ENCODE peak calls at places on chromosomes 3 and 15, in seven cellular contexts. J is Calu3, W is PC-3, U is neuronal stem cell, S is SW 1271, A is NCI-H1694 treated with DMSO at 0.1 percent for 48 hours, P is amygdala. N is an unnamed sample.

GRCh38 chr15:84826369-84826823 is 9.2 kb downstream of the ALPK3 start:
- DNase-seq in J (peak; percentile 73), W (peak; percentile 67), U (no peak), S (no peak), A (no peak), P (no peak), N (no peak)

GRCh38 chr3:46905191-46905560 is 27.7 kb downstream of the PTH1R start:
- DNase-seq in J (no peak), W (no peak), U (no peak), S (no peak), A (no peak), P (no peak), N (no peak)

GRCh38 chr15:40344631-40345120 is 3.9 kb upstream of the CCDC9B start:
- DNase-seq in J (peak; percentile 58), W (peak; percentile 69), U (no peak), S (no peak), A (peak; percentile 79), P (peak; percentile 51), N (peak; percentile 13)

GRCh38 chr3:195065142-195065863 is 205.7 kb downstream of the XXYLT1 start:
- DNase-seq in J (no peak), W (no peak), U (no peak), S (no peak), A (no peak), P (no peak), N (peak; percentile 7)

GRCh38 chr3:60886518-60886917 is 364.7 kb downstream of the FHIT start:
- DNase-seq in J (no peak), W (no peak), U (no peak), S (no peak), A (no peak), P (no peak), N (no peak)

GRCh38 chr3:129016366-129016724 is 15.2 kb downstream of the EFCC1 start:
- DNase-seq in J (peak; percentile 79), W (peak; percentile 30), U (no peak), S (no peak), A (peak; percentile 51), P (peak; percentile 28), N (peak; percentile 12)

GRCh38 chr3:129289201-129289921 is 10.7 kb downstream of the HMCES start:
- DNase-seq in J (no peak), W (no peak), U (no peak), S (no peak), A (no peak), P (no peak), N (no peak)

GRCh38 chr15:22253676-22254408 is 173.5 kb downstream of the OR4M2 start:
- DNase-seq in J (no peak), W (no peak), U (no peak), S (no peak), A (no peak), P (no peak), N (no peak)

GRCh38 chr3:5485427-5485826 is 297.9 kb downstream of the EDEM1 start:
- DNase-seq in J (no peak), W (no peak), U (no peak), S (no peak), A (no peak), P (no peak), N (no peak)

GRCh38 chr3:115595611-115596010 is 27.7 kb upstream of the GAP43 start:
- DNase-seq in J (no peak), W (no peak), U (no peak), S (no peak), A (no peak), P (no peak), N (no peak)

GRCh38 chr15:90086868-90087268 is 15.4 kb downstream of the IDH2 start:
- DNase-seq in J (peak; percentile 72), W (peak; percentile 68), U (no peak), S (no peak), A (no peak), P (no peak), N (no peak)

GRCh38 chr3:72907851-72908620 is 20.2 kb downstream of the GXYLT2 start:
- DNase-seq in J (no peak), W (peak; percentile 60), U (no peak), S (no peak), A (no peak), P (peak; percentile 46), N (no peak)

GRCh38 chr3:39408493-39409372 is 2.2 kb downstream of the RPSA start:
- DNase-seq in J (no peak), W (no peak), U (no peak), S (no peak), A (no peak), P (no peak), N (no peak)

GRCh38 chr3:136251511-136251910 is 1.4 kb downstream of the PCCB start:
- DNase-seq in J (no peak), W (peak; percentile 4), U (no peak), S (no peak), A (no peak), P (no peak), N (no peak)

GRCh38 chr3:184145120-184145524 is 10.0 kb downstream of the EIF2B5 start:
- DNase-seq in J (peak; percentile 84), W (peak; percentile 72), U (no peak), S (peak; percentile 22), A (peak; percentile 91), P (peak; percentile 21), N (no peak)

GRCh38 chr3:136142592-136142991 is 53.5 kb downstream of the MSL2 start:
- DNase-seq in J (peak; percentile 34), W (peak; percentile 84), U (no peak), S (peak; percentile 78), A (no peak), P (no peak), N (peak; percentile 24)

GRCh38 chr3:38137615-38138346 is 680 bp upstream of the MYD88 start:
- DNase-seq in J (no peak), W (no peak), U (peak; percentile 21), S (no peak), A (no peak), P (no peak), N (peak; percentile 27)

GRCh38 chr3:128742821-128743594 is 17.0 kb downstream of the RAB7A start:
- DNase-seq in J (no peak), W (no peak), U (no peak), S (no peak), A (no peak), P (no peak), N (no peak)

GRCh38 chr15:25936004-25936403 is 72.9 kb upstream of the ATP10A start:
- DNase-seq in J (no peak), W (peak; percentile 11), U (no peak), S (no peak), A (no peak), P (no peak), N (no peak)

GRCh38 chr3:191412764-191413163 is 48.2 kb upstream of the PYDC2 start:
- DNase-seq in J (no peak), W (peak; percentile 92), U (no peak), S (no peak), A (peak; percentile 27), P (peak; percentile 1), N (no peak)